ENCODE peak calls at places on chromosomes 2 and 18, in six cellular contexts. O, Y, N, A, H and K are unnamed samples.
A peak's percentile ranks its signal among the peaks of the same experiment; 100 is the strongest.

GRCh38 chr2:106161938-106162814 is 31.9 kb downstream of the UXS1 start:
- DNase-seq in O (no peak), Y (no peak), N (no peak), A (no peak), H (peak; percentile 25), K (no peak)

GRCh38 chr2:172088245-172089004 is 3.1 kb downstream of the DLX1 start:
- DNase-seq in O (no peak), Y (no peak), N (peak; percentile 22), A (no peak), H (no peak), K (no peak)

GRCh38 chr2:107936427-107937359 is 49.6 kb upstream of the SLC5A7 start:
- DNase-seq in O (no peak), Y (no peak), N (no peak), A (no peak), H (no peak), K (peak; percentile 13)

GRCh38 chr2:44927979-44928659 is 13.4 kb upstream of the SIX3 start:
- DNase-seq in O (no peak), Y (no peak), N (no peak), A (no peak), H (no peak), K (no peak)

GRCh38 chr2:55309441-55309840 is 40.4 kb upstream of the MTIF2 start:
- DNase-seq in O (no peak), Y (no peak), N (no peak), A (no peak), H (no peak), K (no peak)

GRCh38 chr2:106039634-106040033 is 154.5 kb downstream of the UXS1 start:
- DNase-seq in O (no peak), Y (no peak), N (no peak), A (no peak), H (no peak), K (no peak)

GRCh38 chr18:59556265-59556664 is 141.0 kb downstream of the CCBE1 start:
- DNase-seq in O (no peak), Y (no peak), N (no peak), A (no peak), H (no peak), K (no peak)

GRCh38 chr2:191679818-191680600 is 2.1 kb downstream of the NABP1 start:
- DNase-seq in O (no peak), Y (no peak), N (no peak), A (no peak), H (no peak), K (no peak)

GRCh38 chr2:6140509-6140908 is 448.3 kb downstream of the SOX11 start:
- DNase-seq in O (no peak), Y (no peak), N (no peak), A (no peak), H (no peak), K (no peak)

GRCh38 chr2:211138551-211138950 is 582.2 kb downstream of the CPS1 start:
- DNase-seq in O (no peak), Y (no peak), N (no peak), A (no peak), H (no peak), K (no peak)

GRCh38 chr2:116366212-116366611 is 1448.3 kb upstream of the DDX18 start:
- DNase-seq in O (no peak), Y (no peak), N (no peak), A (no peak), H (no peak), K (no peak)

GRCh38 chr2:190881480-190882326 is 1.1 kb downstream of the GLS start:
- DNase-seq in O (no peak), Y (peak; percentile 84), N (peak; percentile 83), A (peak; percentile 66), H (peak; percentile 51), K (peak; percentile 98)

GRCh38 chr2:127632592-127633489 is 13.1 kb upstream of the GPR17 start:
- DNase-seq in O (no peak), Y (no peak), N (no peak), A (no peak), H (no peak), K (no peak)

GRCh38 chr2:216786676-216787075 is 73.2 kb downstream of the TNP1 start:
- DNase-seq in O (no peak), Y (no peak), N (no peak), A (no peak), H (no peak), K (no peak)

GRCh38 chr18:76494181-76494540 is 881 bp downstream of the ZNF516 start:
- DNase-seq in O (no peak), Y (no peak), N (peak; percentile 45), A (no peak), H (no peak), K (no peak)